ENCODE peak calls at places on chromosomes 13 and 19, in nine cellular contexts. One of them, this sample, is unnamed. For H3K4me1, the result is how much of the 10 kb centered on the place peaks cover.

GRCh38 chr19:10774893-10775292 is 57.0 kb downstream of the DNM2 start:
- DNase-seq in heart left ventricle: no peak
- DNase-seq in endodermal cell: no peak
- DNase-seq in ovary: no peak
- DNase-seq in small intestine: no peak
- DNase-seq in ascending aorta: no peak
- DNase-seq in Karpas-422: no peak
- DNase-seq in tibial artery: no peak
- DNase-seq in IMR-90: no peak
- DNase-seq in this sample: no peak

GRCh38 chr13:68995972-68996670 is 1111.5 kb upstream of the ATXN8OS start:
- DNase-seq in heart left ventricle: no peak
- DNase-seq in endodermal cell: no peak
- DNase-seq in ovary: no peak
- DNase-seq in small intestine: no peak
- DNase-seq in ascending aorta: no peak
- DNase-seq in Karpas-422: no peak
- DNase-seq in tibial artery: no peak
- DNase-seq in IMR-90: no peak
- DNase-seq in this sample: no peak

GRCh38 chr19:32651729-32652140 is 23.2 kb downstream of the ANKRD27 start:
- DNase-seq in heart left ventricle: peak
- DNase-seq in endodermal cell: peak
- DNase-seq in ovary: no peak
- DNase-seq in small intestine: peak
- DNase-seq in ascending aorta: no peak
- DNase-seq in Karpas-422: no peak
- DNase-seq in tibial artery: no peak
- DNase-seq in IMR-90: peak
- DNase-seq in this sample: no peak

GRCh38 chr13:45474584-45475454 is 10.1 kb downstream of the COG3 start:
- DNase-seq in heart left ventricle: no peak
- DNase-seq in endodermal cell: no peak
- DNase-seq in ovary: no peak
- DNase-seq in small intestine: no peak
- DNase-seq in ascending aorta: no peak
- DNase-seq in Karpas-422: no peak
- DNase-seq in tibial artery: no peak
- DNase-seq in IMR-90: no peak
- DNase-seq in this sample: no peak

GRCh38 chr13:88590574-88590973 is 919.4 kb downstream of the SLITRK5 start:
- DNase-seq in heart left ventricle: no peak
- DNase-seq in endodermal cell: no peak
- DNase-seq in ovary: no peak
- DNase-seq in small intestine: no peak
- DNase-seq in ascending aorta: no peak
- DNase-seq in Karpas-422: no peak
- DNase-seq in tibial artery: no peak
- DNase-seq in IMR-90: no peak
- DNase-seq in this sample: no peak

GRCh38 chr19:31890230-31890629 is 455.2 kb upstream of the ZNF507 start:
- DNase-seq in heart left ventricle: no peak
- DNase-seq in endodermal cell: peak
- DNase-seq in ovary: peak
- DNase-seq in small intestine: no peak
- DNase-seq in ascending aorta: no peak
- DNase-seq in Karpas-422: no peak
- DNase-seq in tibial artery: no peak
- DNase-seq in IMR-90: no peak
- DNase-seq in this sample: no peak

GRCh38 chr19:15285896-15286591 is 46.3 kb downstream of the BRD4 start:
- DNase-seq in heart left ventricle: no peak
- DNase-seq in endodermal cell: no peak
- DNase-seq in ovary: no peak
- DNase-seq in small intestine: peak
- DNase-seq in ascending aorta: no peak
- DNase-seq in Karpas-422: peak
- DNase-seq in tibial artery: no peak
- DNase-seq in IMR-90: no peak
- DNase-seq in this sample: no peak

GRCh38 chr19:8578642-8579265 is 1.5 kb upstream of the MYO1F start:
- DNase-seq in heart left ventricle: peak
- DNase-seq in endodermal cell: peak
- DNase-seq in ovary: peak
- DNase-seq in small intestine: peak
- DNase-seq in ascending aorta: peak
- DNase-seq in Karpas-422: peak
- DNase-seq in tibial artery: peak
- DNase-seq in IMR-90: peak
- DNase-seq in this sample: peak

GRCh38 chr19:21020298-21021227 is at the start of gene ZNF430:
- DNase-seq in heart left ventricle: peak
- DNase-seq in endodermal cell: peak
- DNase-seq in ovary: peak
- DNase-seq in small intestine: peak
- DNase-seq in ascending aorta: peak
- DNase-seq in Karpas-422: peak
- DNase-seq in tibial artery: peak
- DNase-seq in IMR-90: peak
- DNase-seq in this sample: peak

GRCh38 chr19:55624109-55625003 is at the start of gene ZNF784:
- DNase-seq in heart left ventricle: peak
- DNase-seq in endodermal cell: peak
- DNase-seq in ovary: peak
- DNase-seq in small intestine: peak
- DNase-seq in ascending aorta: peak
- DNase-seq in Karpas-422: peak
- DNase-seq in tibial artery: peak
- DNase-seq in IMR-90: peak
- DNase-seq in this sample: peak

GRCh38 chr13:112145221-112146072 is 78.5 kb downstream of the SOX1 start:
- DNase-seq in heart left ventricle: no peak
- DNase-seq in endodermal cell: peak
- DNase-seq in ovary: no peak
- DNase-seq in small intestine: no peak
- DNase-seq in ascending aorta: no peak
- DNase-seq in Karpas-422: no peak
- DNase-seq in tibial artery: peak
- DNase-seq in IMR-90: no peak
- DNase-seq in this sample: no peak

GRCh38 chr19:38049105-38049649 is 142.2 kb downstream of the SIPA1L3 start:
- DNase-seq in heart left ventricle: no peak
- DNase-seq in endodermal cell: no peak
- DNase-seq in ovary: no peak
- DNase-seq in small intestine: peak
- DNase-seq in ascending aorta: no peak
- DNase-seq in Karpas-422: peak
- DNase-seq in tibial artery: no peak
- DNase-seq in IMR-90: no peak
- DNase-seq in this sample: no peak

GRCh38 chr19:49186108-49186507 is 28.5 kb downstream of the TRPM4 start:
- DNase-seq in heart left ventricle: no peak
- DNase-seq in endodermal cell: no peak
- DNase-seq in ovary: no peak
- DNase-seq in small intestine: no peak
- DNase-seq in ascending aorta: no peak
- DNase-seq in Karpas-422: no peak
- DNase-seq in tibial artery: no peak
- DNase-seq in IMR-90: no peak
- DNase-seq in this sample: no peak

GRCh38 chr19:50325310-50326100 is 3.7 kb downstream of the KCNC3 start:
- DNase-seq in heart left ventricle: peak
- DNase-seq in endodermal cell: peak
- DNase-seq in ovary: peak
- DNase-seq in small intestine: peak
- DNase-seq in ascending aorta: no peak
- DNase-seq in Karpas-422: peak
- DNase-seq in tibial artery: no peak
- DNase-seq in IMR-90: peak
- DNase-seq in this sample: no peak

GRCh38 chr19:48745208-48745995 is 1.3 kb downstream of the IZUMO1 start:
- DNase-seq in heart left ventricle: peak
- DNase-seq in endodermal cell: peak
- DNase-seq in ovary: no peak
- DNase-seq in small intestine: peak
- DNase-seq in ascending aorta: no peak
- DNase-seq in Karpas-422: peak
- DNase-seq in tibial artery: no peak
- DNase-seq in IMR-90: peak
- DNase-seq in this sample: peak

GRCh38 chr19:37218592-37218935 is 550 bp downstream of the ZNF383 start:
- DNase-seq in heart left ventricle: no peak
- DNase-seq in endodermal cell: no peak
- DNase-seq in ovary: no peak
- DNase-seq in small intestine: no peak
- DNase-seq in ascending aorta: no peak
- DNase-seq in Karpas-422: no peak
- DNase-seq in tibial artery: no peak
- DNase-seq in IMR-90: peak
- DNase-seq in this sample: no peak

GRCh38 chr19:19575411-19575810 is 37.3 kb downstream of the CILP2 start:
- DNase-seq in heart left ventricle: no peak
- DNase-seq in endodermal cell: peak
- DNase-seq in ovary: no peak
- DNase-seq in small intestine: no peak
- DNase-seq in ascending aorta: no peak
- DNase-seq in Karpas-422: no peak
- DNase-seq in tibial artery: no peak
- DNase-seq in IMR-90: no peak
- DNase-seq in this sample: no peak

GRCh38 chr19:51305479-51305878 is 6.0 kb upstream of the IGLON5 start:
- DNase-seq in heart left ventricle: no peak
- DNase-seq in endodermal cell: no peak
- DNase-seq in ovary: no peak
- DNase-seq in small intestine: no peak
- DNase-seq in ascending aorta: no peak
- DNase-seq in Karpas-422: no peak
- DNase-seq in tibial artery: peak
- DNase-seq in IMR-90: no peak
- DNase-seq in this sample: no peak

GRCh38 chr19:38838208-38838985 is 6.8 kb upstream of the ECH1 start:
- DNase-seq in heart left ventricle: no peak
- DNase-seq in endodermal cell: no peak
- DNase-seq in ovary: no peak
- DNase-seq in small intestine: peak
- DNase-seq in ascending aorta: no peak
- DNase-seq in Karpas-422: peak
- DNase-seq in tibial artery: no peak
- DNase-seq in IMR-90: no peak
- DNase-seq in this sample: no peak

GRCh38 chr13:31444266-31444862 is 244.6 kb downstream of the B3GLCT start:
- DNase-seq in heart left ventricle: peak
- DNase-seq in endodermal cell: no peak
- DNase-seq in ovary: no peak
- DNase-seq in small intestine: no peak
- DNase-seq in ascending aorta: no peak
- DNase-seq in Karpas-422: no peak
- DNase-seq in tibial artery: no peak
- DNase-seq in IMR-90: no peak
- DNase-seq in this sample: no peak

GRCh38 chr19:45251452-45252354 is 632 bp downstream of the MARK4 start:
- DNase-seq in heart left ventricle: no peak
- DNase-seq in endodermal cell: peak
- DNase-seq in ovary: peak
- DNase-seq in small intestine: no peak
- DNase-seq in ascending aorta: no peak
- DNase-seq in Karpas-422: peak
- DNase-seq in tibial artery: no peak
- DNase-seq in IMR-90: no peak
- DNase-seq in this sample: no peak

DNA sequence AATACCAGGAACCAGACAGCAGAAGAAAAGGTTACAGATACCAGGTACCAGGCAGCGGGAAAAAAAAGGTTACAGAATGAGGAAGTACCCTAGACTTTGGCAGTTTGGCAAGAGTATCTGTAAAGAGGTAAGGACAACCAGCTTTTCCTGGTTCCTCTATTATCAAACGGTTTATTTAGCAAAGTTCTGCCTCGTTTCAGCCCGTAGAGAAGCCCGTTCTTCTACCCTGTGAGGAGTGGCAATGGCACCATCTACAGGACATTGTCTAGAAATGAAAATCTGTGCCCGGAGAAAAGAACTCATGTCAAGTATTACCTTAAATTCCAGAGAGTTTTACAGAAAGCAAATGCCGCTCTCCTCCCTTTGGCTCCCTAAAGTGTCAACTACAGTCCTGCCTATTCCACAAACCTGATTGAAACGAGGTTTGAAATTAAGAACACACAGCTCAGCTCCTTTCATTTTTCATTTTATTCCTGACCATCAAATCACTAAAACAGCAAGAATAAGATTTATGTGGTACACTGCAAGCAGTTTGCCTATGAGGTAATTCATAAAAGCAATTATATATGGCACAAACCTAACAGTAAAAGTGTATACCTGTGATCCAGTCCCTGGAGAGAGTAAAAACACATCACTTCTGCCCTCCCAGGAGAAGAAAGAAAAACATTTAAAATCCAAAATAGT is 226.3 kb downstream of the SLC7A1 start:
- DNase-seq in heart left ventricle: no peak
- DNase-seq in endodermal cell: peak
- DNase-seq in ovary: no peak
- DNase-seq in small intestine: peak
- DNase-seq in ascending aorta: no peak
- DNase-seq in Karpas-422: peak
- DNase-seq in tibial artery: no peak
- DNase-seq in IMR-90: peak
- DNase-seq in this sample: no peak
- H3K4me1 ChIP-seq in heart left ventricle: under half
- H3K4me1 ChIP-seq in endodermal cell: under half
- H3K4me1 ChIP-seq in ovary: under half
- H3K4me1 ChIP-seq in small intestine: under half
- H3K4me1 ChIP-seq in ascending aorta: under half
- H3K4me1 ChIP-seq in Karpas-422: under half
- H3K4me1 ChIP-seq in tibial artery: under half
- H3K4me1 ChIP-seq in IMR-90: under half
- H3K4me1 ChIP-seq in this sample: under half

GRCh38 chr13:98478134-98479129 is 98.5 kb downstream of the STK24 start:
- DNase-seq in heart left ventricle: no peak
- DNase-seq in endodermal cell: peak
- DNase-seq in ovary: no peak
- DNase-seq in small intestine: no peak
- DNase-seq in ascending aorta: no peak
- DNase-seq in Karpas-422: no peak
- DNase-seq in tibial artery: no peak
- DNase-seq in IMR-90: peak
- DNase-seq in this sample: no peak
- H3K4me1 ChIP-seq in heart left ventricle: half or more
- H3K4me1 ChIP-seq in endodermal cell: under half
- H3K4me1 ChIP-seq in ovary: under half
- H3K4me1 ChIP-seq in small intestine: under half
- H3K4me1 ChIP-seq in ascending aorta: under half
- H3K4me1 ChIP-seq in Karpas-422: under half
- H3K4me1 ChIP-seq in tibial artery: under half
- H3K4me1 ChIP-seq in IMR-90: under half
- H3K4me1 ChIP-seq in this sample: under half

GRCh38 chr13:113607056-113607455 is 22.5 kb downstream of the TFDP1 start:
- DNase-seq in heart left ventricle: no peak
- DNase-seq in endodermal cell: no peak
- DNase-seq in ovary: no peak
- DNase-seq in small intestine: no peak
- DNase-seq in ascending aorta: no peak
- DNase-seq in Karpas-422: no peak
- DNase-seq in tibial artery: no peak
- DNase-seq in IMR-90: no peak
- DNase-seq in this sample: no peak
- H3K4me1 ChIP-seq in heart left ventricle: under half
- H3K4me1 ChIP-seq in endodermal cell: under half
- H3K4me1 ChIP-seq in ovary: under half
- H3K4me1 ChIP-seq in small intestine: under half
- H3K4me1 ChIP-seq in ascending aorta: under half
- H3K4me1 ChIP-seq in Karpas-422: under half
- H3K4me1 ChIP-seq in tibial artery: under half
- H3K4me1 ChIP-seq in IMR-90: under half
- H3K4me1 ChIP-seq in this sample: under half

GRCh38 chr19:13014101-13014920 is 19.0 kb downstream of the NFIX start:
- DNase-seq in heart left ventricle: no peak
- DNase-seq in endodermal cell: peak
- DNase-seq in ovary: peak
- DNase-seq in small intestine: no peak
- DNase-seq in ascending aorta: no peak
- DNase-seq in Karpas-422: no peak
- DNase-seq in tibial artery: no peak
- DNase-seq in IMR-90: no peak
- DNase-seq in this sample: no peak
- H3K4me1 ChIP-seq in heart left ventricle: half or more
- H3K4me1 ChIP-seq in endodermal cell: under half
- H3K4me1 ChIP-seq in ovary: half or more
- H3K4me1 ChIP-seq in small intestine: under half
- H3K4me1 ChIP-seq in ascending aorta: under half
- H3K4me1 ChIP-seq in Karpas-422: under half
- H3K4me1 ChIP-seq in tibial artery: half or more
- H3K4me1 ChIP-seq in IMR-90: under half
- H3K4me1 ChIP-seq in this sample: under half